ENCODE peak calls at places on chromosomes 3 and 15, in ten cellular contexts. One of them, this sample, is unnamed.

GRCh38 chr15:64842986-64843561 is 1.4 kb downstream of the PLEKHO2 start:
- DNase-seq in cardiac muscle cell: peak; percentile 65
- DNase-seq in GM23248: peak; percentile 81
- DNase-seq in OCI-LY7: peak; percentile 46
- DNase-seq in small intestine: no peak
- DNase-seq in astrocyte of the spinal cord: peak; percentile 49
- DNase-seq in fibroblast of villous mesenchyme: peak; percentile 79
- DNase-seq in Panc1: no peak
- DNase-seq in fibroblast of the aortic adventitia: peak; percentile 71
- DNase-seq in thoracic aorta: no peak
- DNase-seq in this sample: peak; percentile 75

GRCh38 chr3:123758081-123758564 is 126.0 kb downstream of the MYLK start:
- DNase-seq in cardiac muscle cell: no peak
- DNase-seq in GM23248: peak; percentile 88
- DNase-seq in OCI-LY7: no peak
- DNase-seq in small intestine: no peak
- DNase-seq in astrocyte of the spinal cord: peak; percentile 43
- DNase-seq in fibroblast of villous mesenchyme: peak; percentile 73
- DNase-seq in Panc1: no peak
- DNase-seq in fibroblast of the aortic adventitia: peak; percentile 33
- DNase-seq in thoracic aorta: no peak
- DNase-seq in this sample: no peak

GRCh38 chr3:178083906-178084823 is 452.1 kb upstream of the KCNMB2 start:
- DNase-seq in cardiac muscle cell: peak; percentile 53
- DNase-seq in GM23248: no peak
- DNase-seq in OCI-LY7: no peak
- DNase-seq in small intestine: no peak
- DNase-seq in astrocyte of the spinal cord: peak; percentile 25
- DNase-seq in fibroblast of villous mesenchyme: peak; percentile 48
- DNase-seq in Panc1: no peak
- DNase-seq in fibroblast of the aortic adventitia: peak; percentile 34
- DNase-seq in thoracic aorta: no peak
- DNase-seq in this sample: no peak

GRCh38 chr15:41983621-41984571 is 11.5 kb upstream of the EHD4 start:
- DNase-seq in cardiac muscle cell: no peak
- DNase-seq in GM23248: no peak
- DNase-seq in OCI-LY7: no peak
- DNase-seq in small intestine: no peak
- DNase-seq in astrocyte of the spinal cord: no peak
- DNase-seq in fibroblast of villous mesenchyme: no peak
- DNase-seq in Panc1: no peak
- DNase-seq in fibroblast of the aortic adventitia: no peak
- DNase-seq in thoracic aorta: no peak
- DNase-seq in this sample: no peak

GRCh38 chr3:176927985-176928931 is 269.0 kb downstream of the TBL1XR1 start:
- DNase-seq in cardiac muscle cell: no peak
- DNase-seq in GM23248: no peak
- DNase-seq in OCI-LY7: no peak
- DNase-seq in small intestine: no peak
- DNase-seq in astrocyte of the spinal cord: no peak
- DNase-seq in fibroblast of villous mesenchyme: no peak
- DNase-seq in Panc1: no peak
- DNase-seq in fibroblast of the aortic adventitia: no peak
- DNase-seq in thoracic aorta: no peak
- DNase-seq in this sample: no peak

GRCh38 chr15:55230051-55230670 is 33.4 kb upstream of the RSL24D1 start:
- DNase-seq in cardiac muscle cell: peak; percentile 40
- DNase-seq in GM23248: peak; percentile 42
- DNase-seq in OCI-LY7: no peak
- DNase-seq in small intestine: no peak
- DNase-seq in astrocyte of the spinal cord: peak; percentile 29
- DNase-seq in fibroblast of villous mesenchyme: no peak
- DNase-seq in Panc1: no peak
- DNase-seq in fibroblast of the aortic adventitia: peak; percentile 62
- DNase-seq in thoracic aorta: no peak
- DNase-seq in this sample: no peak

GRCh38 chr15:77002436-77002835 is 7.5 kb downstream of the PSTPIP1 start:
- DNase-seq in cardiac muscle cell: no peak
- DNase-seq in GM23248: no peak
- DNase-seq in OCI-LY7: peak; percentile 69
- DNase-seq in small intestine: no peak
- DNase-seq in astrocyte of the spinal cord: no peak
- DNase-seq in fibroblast of villous mesenchyme: no peak
- DNase-seq in Panc1: no peak
- DNase-seq in fibroblast of the aortic adventitia: no peak
- DNase-seq in thoracic aorta: no peak
- DNase-seq in this sample: no peak

GRCh38 chr3:46076606-46077005 is 49.3 kb upstream of the XCR1 start:
- DNase-seq in cardiac muscle cell: peak; percentile 37
- DNase-seq in GM23248: peak; percentile 18
- DNase-seq in OCI-LY7: no peak
- DNase-seq in small intestine: peak; percentile 14
- DNase-seq in astrocyte of the spinal cord: peak; percentile 14
- DNase-seq in fibroblast of villous mesenchyme: peak; percentile 64
- DNase-seq in Panc1: no peak
- DNase-seq in fibroblast of the aortic adventitia: peak; percentile 53
- DNase-seq in thoracic aorta: no peak
- DNase-seq in this sample: no peak

GRCh38 chr3:168248383-168249047 is 152.8 kb upstream of the GOLIM4 start:
- DNase-seq in cardiac muscle cell: peak; percentile 46
- DNase-seq in GM23248: peak; percentile 68
- DNase-seq in OCI-LY7: no peak
- DNase-seq in small intestine: no peak
- DNase-seq in astrocyte of the spinal cord: peak; percentile 63
- DNase-seq in fibroblast of villous mesenchyme: peak; percentile 34
- DNase-seq in Panc1: no peak
- DNase-seq in fibroblast of the aortic adventitia: peak; percentile 25
- DNase-seq in thoracic aorta: no peak
- DNase-seq in this sample: no peak

GRCh38 chr3:97981886-97982285 is 9.7 kb upstream of the RIOX2 start:
- DNase-seq in cardiac muscle cell: peak; percentile 30
- DNase-seq in GM23248: no peak
- DNase-seq in OCI-LY7: no peak
- DNase-seq in small intestine: no peak
- DNase-seq in astrocyte of the spinal cord: peak; percentile 14
- DNase-seq in fibroblast of villous mesenchyme: peak; percentile 31
- DNase-seq in Panc1: no peak
- DNase-seq in fibroblast of the aortic adventitia: peak; percentile 42
- DNase-seq in thoracic aorta: no peak
- DNase-seq in this sample: peak; percentile 13

GRCh38 chr3:64454179-64454578 is 228.9 kb upstream of the PRICKLE2 start:
- DNase-seq in cardiac muscle cell: peak; percentile 85
- DNase-seq in GM23248: peak; percentile 76
- DNase-seq in OCI-LY7: no peak
- DNase-seq in small intestine: no peak
- DNase-seq in astrocyte of the spinal cord: peak; percentile 77
- DNase-seq in fibroblast of villous mesenchyme: peak; percentile 75
- DNase-seq in Panc1: no peak
- DNase-seq in fibroblast of the aortic adventitia: peak; percentile 67
- DNase-seq in thoracic aorta: no peak
- DNase-seq in this sample: no peak

GRCh38 chr15:47184003-47184404 is 533.3 kb upstream of the SEMA6D start:
- DNase-seq in cardiac muscle cell: no peak
- DNase-seq in GM23248: peak; percentile 28
- DNase-seq in OCI-LY7: no peak
- DNase-seq in small intestine: no peak
- DNase-seq in astrocyte of the spinal cord: no peak
- DNase-seq in fibroblast of villous mesenchyme: peak; percentile 4
- DNase-seq in Panc1: no peak
- DNase-seq in fibroblast of the aortic adventitia: no peak
- DNase-seq in thoracic aorta: no peak
- DNase-seq in this sample: no peak

GRCh38 chr3:18223591-18224338 is 201.4 kb downstream of the SATB1 start:
- DNase-seq in cardiac muscle cell: no peak
- DNase-seq in GM23248: no peak
- DNase-seq in OCI-LY7: peak; percentile 97
- DNase-seq in small intestine: no peak
- DNase-seq in astrocyte of the spinal cord: no peak
- DNase-seq in fibroblast of villous mesenchyme: no peak
- DNase-seq in Panc1: no peak
- DNase-seq in fibroblast of the aortic adventitia: no peak
- DNase-seq in thoracic aorta: no peak
- DNase-seq in this sample: no peak

GRCh38 chr3:16132190-16132589 is 42.3 kb upstream of the GALNT15 start:
- DNase-seq in cardiac muscle cell: no peak
- DNase-seq in GM23248: no peak
- DNase-seq in OCI-LY7: no peak
- DNase-seq in small intestine: no peak
- DNase-seq in astrocyte of the spinal cord: no peak
- DNase-seq in fibroblast of villous mesenchyme: no peak
- DNase-seq in Panc1: no peak
- DNase-seq in fibroblast of the aortic adventitia: no peak
- DNase-seq in thoracic aorta: no peak
- DNase-seq in this sample: no peak

GRCh38 chr15:54345827-54346226 is 367.6 kb downstream of the UNC13C start:
- DNase-seq in cardiac muscle cell: no peak
- DNase-seq in GM23248: no peak
- DNase-seq in OCI-LY7: no peak
- DNase-seq in small intestine: no peak
- DNase-seq in astrocyte of the spinal cord: no peak
- DNase-seq in fibroblast of villous mesenchyme: no peak
- DNase-seq in Panc1: no peak
- DNase-seq in fibroblast of the aortic adventitia: no peak
- DNase-seq in thoracic aorta: no peak
- DNase-seq in this sample: no peak

GRCh38 chr3:52315977-52316764 is at the start of gene DNAH1:
- DNase-seq in cardiac muscle cell: no peak
- DNase-seq in GM23248: no peak
- DNase-seq in OCI-LY7: no peak
- DNase-seq in small intestine: no peak
- DNase-seq in astrocyte of the spinal cord: no peak
- DNase-seq in fibroblast of villous mesenchyme: no peak
- DNase-seq in Panc1: no peak
- DNase-seq in fibroblast of the aortic adventitia: no peak
- DNase-seq in thoracic aorta: no peak
- DNase-seq in this sample: no peak

GRCh38 chr3:127053979-127054378 is 71.1 kb downstream of the PLXNA1 start:
- DNase-seq in cardiac muscle cell: no peak
- DNase-seq in GM23248: no peak
- DNase-seq in OCI-LY7: no peak
- DNase-seq in small intestine: no peak
- DNase-seq in astrocyte of the spinal cord: no peak
- DNase-seq in fibroblast of villous mesenchyme: no peak
- DNase-seq in Panc1: no peak
- DNase-seq in fibroblast of the aortic adventitia: no peak
- DNase-seq in thoracic aorta: no peak
- DNase-seq in this sample: peak; percentile 11

GRCh38 chr15:88255109-88255495 is 1.4 kb downstream of the NTRK3 start:
- DNase-seq in cardiac muscle cell: no peak
- DNase-seq in GM23248: no peak
- DNase-seq in OCI-LY7: no peak
- DNase-seq in small intestine: no peak
- DNase-seq in astrocyte of the spinal cord: no peak
- DNase-seq in fibroblast of villous mesenchyme: no peak
- DNase-seq in Panc1: no peak
- DNase-seq in fibroblast of the aortic adventitia: no peak
- DNase-seq in thoracic aorta: no peak
- DNase-seq in this sample: no peak
- H3K4me3 ChIP-seq in cardiac muscle cell: peak overlapping the region; percentile 62
- H3K4me3 ChIP-seq in GM23248: no peak overlapping the region
- H3K4me3 ChIP-seq in OCI-LY7: no peak overlapping the region
- H3K4me3 ChIP-seq in small intestine: no peak overlapping the region
- H3K4me3 ChIP-seq in astrocyte of the spinal cord: no peak overlapping the region
- H3K4me3 ChIP-seq in fibroblast of villous mesenchyme: no peak overlapping the region
- H3K4me3 ChIP-seq in Panc1: no peak overlapping the region
- H3K4me3 ChIP-seq in fibroblast of the aortic adventitia: peak overlapping the region; percentile 84
- H3K4me3 ChIP-seq in thoracic aorta: peak overlapping the region; percentile 75
- H3K4me3 ChIP-seq in this sample: peak overlapping the region; percentile 34

GRCh38 chr3:55571216-55571813 is 84.2 kb upstream of the WNT5A start:
- DNase-seq in cardiac muscle cell: no peak
- DNase-seq in GM23248: no peak
- DNase-seq in OCI-LY7: no peak
- DNase-seq in small intestine: no peak
- DNase-seq in astrocyte of the spinal cord: peak; percentile 37
- DNase-seq in fibroblast of villous mesenchyme: no peak
- DNase-seq in Panc1: no peak
- DNase-seq in fibroblast of the aortic adventitia: no peak
- DNase-seq in thoracic aorta: no peak
- DNase-seq in this sample: no peak
- H3K4me3 ChIP-seq in cardiac muscle cell: no peak overlapping the region
- H3K4me3 ChIP-seq in GM23248: no peak overlapping the region
- H3K4me3 ChIP-seq in OCI-LY7: no peak overlapping the region
- H3K4me3 ChIP-seq in small intestine: no peak overlapping the region
- H3K4me3 ChIP-seq in astrocyte of the spinal cord: no peak overlapping the region
- H3K4me3 ChIP-seq in fibroblast of villous mesenchyme: no peak overlapping the region
- H3K4me3 ChIP-seq in Panc1: no peak overlapping the region
- H3K4me3 ChIP-seq in fibroblast of the aortic adventitia: no peak overlapping the region
- H3K4me3 ChIP-seq in thoracic aorta: no peak overlapping the region
- H3K4me3 ChIP-seq in this sample: no peak overlapping the region

GRCh38 chr3:188946351-188946750 is 225.4 kb upstream of the TPRG1 start:
- DNase-seq in cardiac muscle cell: no peak
- DNase-seq in GM23248: no peak
- DNase-seq in OCI-LY7: no peak
- DNase-seq in small intestine: no peak
- DNase-seq in astrocyte of the spinal cord: no peak
- DNase-seq in fibroblast of villous mesenchyme: no peak
- DNase-seq in Panc1: no peak
- DNase-seq in fibroblast of the aortic adventitia: no peak
- DNase-seq in thoracic aorta: no peak
- DNase-seq in this sample: no peak
- H3K4me3 ChIP-seq in cardiac muscle cell: no peak overlapping the region
- H3K4me3 ChIP-seq in GM23248: no peak overlapping the region
- H3K4me3 ChIP-seq in OCI-LY7: no peak overlapping the region
- H3K4me3 ChIP-seq in small intestine: no peak overlapping the region
- H3K4me3 ChIP-seq in astrocyte of the spinal cord: no peak overlapping the region
- H3K4me3 ChIP-seq in fibroblast of villous mesenchyme: no peak overlapping the region
- H3K4me3 ChIP-seq in Panc1: no peak overlapping the region
- H3K4me3 ChIP-seq in fibroblast of the aortic adventitia: no peak overlapping the region
- H3K4me3 ChIP-seq in thoracic aorta: peak overlapping the region; percentile 73
- H3K4me3 ChIP-seq in this sample: peak overlapping the region; percentile 52

GRCh38 chr3:99941211-99941610 is 123.5 kb downstream of the CMSS1 start:
- DNase-seq in cardiac muscle cell: no peak
- DNase-seq in GM23248: no peak
- DNase-seq in OCI-LY7: no peak
- DNase-seq in small intestine: no peak
- DNase-seq in astrocyte of the spinal cord: no peak
- DNase-seq in fibroblast of villous mesenchyme: no peak
- DNase-seq in Panc1: no peak
- DNase-seq in fibroblast of the aortic adventitia: no peak
- DNase-seq in thoracic aorta: no peak
- DNase-seq in this sample: no peak
- H3K4me3 ChIP-seq in cardiac muscle cell: no peak overlapping the region
- H3K4me3 ChIP-seq in GM23248: no peak overlapping the region
- H3K4me3 ChIP-seq in OCI-LY7: no peak overlapping the region
- H3K4me3 ChIP-seq in small intestine: no peak overlapping the region
- H3K4me3 ChIP-seq in astrocyte of the spinal cord: no peak overlapping the region
- H3K4me3 ChIP-seq in fibroblast of villous mesenchyme: no peak overlapping the region
- H3K4me3 ChIP-seq in Panc1: no peak overlapping the region
- H3K4me3 ChIP-seq in fibroblast of the aortic adventitia: no peak overlapping the region
- H3K4me3 ChIP-seq in thoracic aorta: no peak overlapping the region
- H3K4me3 ChIP-seq in this sample: no peak overlapping the region

GRCh38 chr15:75832114-75832513 is 11.1 kb upstream of the UBE2Q2 start:
- DNase-seq in cardiac muscle cell: no peak
- DNase-seq in GM23248: no peak
- DNase-seq in OCI-LY7: no peak
- DNase-seq in small intestine: no peak
- DNase-seq in astrocyte of the spinal cord: no peak
- DNase-seq in fibroblast of villous mesenchyme: no peak
- DNase-seq in Panc1: no peak
- DNase-seq in fibroblast of the aortic adventitia: no peak
- DNase-seq in thoracic aorta: no peak
- DNase-seq in this sample: no peak
- H3K4me3 ChIP-seq in cardiac muscle cell: no peak overlapping the region
- H3K4me3 ChIP-seq in GM23248: no peak overlapping the region
- H3K4me3 ChIP-seq in OCI-LY7: no peak overlapping the region
- H3K4me3 ChIP-seq in small intestine: no peak overlapping the region
- H3K4me3 ChIP-seq in astrocyte of the spinal cord: no peak overlapping the region
- H3K4me3 ChIP-seq in fibroblast of villous mesenchyme: no peak overlapping the region
- H3K4me3 ChIP-seq in Panc1: no peak overlapping the region
- H3K4me3 ChIP-seq in fibroblast of the aortic adventitia: no peak overlapping the region
- H3K4me3 ChIP-seq in thoracic aorta: no peak overlapping the region
- H3K4me3 ChIP-seq in this sample: no peak overlapping the region